ENCODE peak calls at places on chromosome 4, in four cellular contexts. A is H9, W is IMR-90, M is H1. T is an unnamed sample.

GRCh38 chr4:110344165-110344564 is 131.8 kb upstream of the ENPEP start:
- DNase-seq in W (no peak), M (no peak), A (no peak), T (peak)

GRCh38 chr4:150782921-150783320 is 201.0 kb downstream of the MAB21L2 start:
- DNase-seq in A (no peak), M (no peak), W (peak), T (peak)

GRCh38 chr4:72975488-72975784 is 94.1 kb downstream of the COX18 start:
- DNase-seq in A (no peak), M (no peak), W (peak), T (no peak)

GRCh38 chr4:22488136-22488535 is 27.7 kb downstream of the ADGRA3 start:
- DNase-seq in W (no peak), M (no peak), A (no peak), T (no peak)

GRCh38 chr4:52822583-52823477 is 39.3 kb upstream of the RASL11B start:
- DNase-seq in W (peak), M (no peak), A (no peak), T (no peak)

GRCh38 chr4:99853190-99853589 is 36.6 kb downstream of the DAPP1 start:
- DNase-seq in A (no peak), W (no peak), M (no peak), T (no peak)

GRCh38 chr4:11543710-11544109 is 115.0 kb upstream of the HS3ST1 start:
- DNase-seq in A (no peak), W (peak), M (no peak), T (no peak)

GRCh38 chr4:25234390-25235367 is 846 bp downstream of the PI4K2B start:
- DNase-seq in W (peak), M (no peak), A (peak), T (peak)

GRCh38 chr4:156038772-156039171 is 85.1 kb upstream of the CTSO start:
- DNase-seq in A (no peak), M (no peak), W (no peak), T (no peak)

GRCh38 chr4:188138227-188138626 is 1.0 kb upstream of the TRIML1 start:
- DNase-seq in M (no peak), A (no peak), W (no peak), T (no peak)

GRCh38 chr4:158170691-158171455 is 2.0 kb downstream of the GASK1B start:
- DNase-seq in W (peak), M (no peak), A (peak), T (peak)

GRCh38 chr4:152663203-152664066 is 16.4 kb downstream of the TMEM154 start:
- DNase-seq in A (no peak), M (no peak), W (no peak), T (no peak)

GRCh38 chr4:115090483-115091075 is 22.8 kb downstream of the NDST4 start:
- DNase-seq in A (no peak), W (peak), M (no peak), T (peak)

GRCh38 chr4:90142091-90142490 is 14.9 kb downstream of the CCSER1 start:
- DNase-seq in A (no peak), M (no peak), W (no peak), T (no peak)

GRCh38 chr4:129583868-129584267 is 487.9 kb downstream of the C4orf33 start:
- DNase-seq in W (no peak), M (no peak), A (no peak), T (peak)

GRCh38 chr4:10298681-10299080 is 158.5 kb downstream of the ZNF518B start:
- DNase-seq in M (no peak), A (no peak), W (no peak), T (no peak)

GRCh38 chr4:186762865-186763264 is 39.2 kb upstream of the FAT1 start:
- DNase-seq in W (no peak), A (no peak), M (no peak), T (no peak)

GRCh38 chr4:13455411-13455810 is 28.7 kb downstream of the RAB28 start:
- DNase-seq in A (no peak), M (no peak), W (peak), T (peak)

GRCh38 chr4:81482344-81482743 is 10.6 kb upstream of the RASGEF1B start:
- DNase-seq in M (no peak), A (no peak), W (no peak), T (no peak)

GRCh38 chr4:172997851-172998250 is 170.8 kb upstream of the GALNT7 start:
- DNase-seq in A (no peak), W (peak), M (no peak), T (no peak)

GRCh38 chr4:66023061-66023460 is 352.8 kb upstream of the EPHA5 start:
- DNase-seq in A (no peak), M (no peak), W (no peak), T (no peak)

GRCh38 chr4:56286763-56287162 is 100.5 kb downstream of the AASDH start:
- DNase-seq in W (no peak), M (no peak), A (no peak), T (peak)

GRCh38 chr4:111268769-111269414 is 646.0 kb upstream of the PITX2 start:
- DNase-seq in A (no peak), M (no peak), W (peak), T (no peak)

DNA sequence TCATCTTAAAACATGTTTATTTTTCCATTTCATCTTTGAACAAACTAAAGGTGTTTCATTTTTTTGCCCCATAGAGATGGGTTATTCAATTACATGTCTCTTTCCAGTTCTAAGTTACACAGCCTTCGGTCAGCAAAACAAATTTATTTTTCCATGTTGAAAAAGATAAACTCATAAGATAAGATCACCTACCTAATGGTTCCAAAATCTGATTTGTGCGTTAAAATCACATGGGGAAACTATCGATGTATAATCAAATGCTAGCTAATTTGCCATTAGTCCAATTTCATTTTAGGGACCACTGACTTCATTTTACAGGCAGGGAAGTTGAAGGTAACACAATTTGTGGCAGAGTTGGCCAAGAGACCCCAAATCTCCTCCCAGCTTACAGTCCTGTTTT is 67.2 kb upstream of the ACSL1 start:
- DNase-seq in M (no peak), A (no peak), W (no peak), T (no peak)
- H3K56ac ChIP-seq in M (no peak), A (no peak), W (no peak), T (no peak)

DNA sequence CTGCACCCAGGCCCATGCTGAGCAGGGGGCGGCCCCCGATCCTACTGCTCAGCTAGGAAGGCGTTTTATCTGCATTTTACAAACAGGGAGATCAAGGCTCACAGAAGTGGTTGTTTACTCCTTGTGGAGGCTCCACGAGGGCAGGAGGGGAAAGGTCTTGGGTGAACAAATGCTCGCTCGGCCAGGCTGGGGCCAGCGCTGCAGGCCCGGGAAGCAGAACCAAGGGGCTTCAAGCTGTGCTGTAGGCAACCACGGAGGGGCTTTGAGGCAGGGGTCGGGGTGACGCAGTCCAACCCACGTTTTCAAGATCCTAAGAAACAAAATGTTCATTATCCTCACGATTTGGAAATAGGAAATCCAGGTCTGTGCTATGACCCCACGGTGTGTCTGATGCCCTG is 125.8 kb downstream of the HMX1 start:
- DNase-seq in A (peak), M (no peak), W (no peak), T (no peak)
- H3K56ac ChIP-seq in A (no peak), M (no peak), W (no peak), T (no peak)

DNA sequence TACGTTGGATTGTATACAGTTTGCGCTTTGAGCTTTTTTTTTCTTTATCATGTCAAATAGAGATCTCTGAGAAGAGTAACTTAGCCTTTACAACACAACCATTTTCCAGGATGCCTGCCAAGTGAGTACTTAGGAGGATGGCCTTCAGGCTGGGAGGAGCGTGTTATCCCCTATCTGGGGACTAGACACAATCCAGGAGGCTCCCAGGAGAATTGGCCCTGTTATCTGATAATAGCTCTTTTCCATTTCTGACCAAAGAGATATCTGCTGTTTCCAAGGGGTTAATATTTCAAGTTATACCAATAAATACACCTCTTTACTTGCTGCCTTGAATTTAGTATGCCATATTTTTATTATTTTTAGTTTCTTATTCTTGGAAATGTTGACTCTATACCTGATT is 169.5 kb upstream of the SMARCAD1 start:
- DNase-seq in W (no peak), M (no peak), A (no peak), T (peak)
- H3K56ac ChIP-seq in W (no peak), M (no peak), A (no peak), T (no peak)

GRCh38 chr4:7145291-7145934 is 46.9 kb upstream of the SORCS2 start:
- DNase-seq in W (no peak), M (no peak), A (no peak), T (no peak)
- H3K56ac ChIP-seq in W (no peak), M (no peak), A (no peak), T (no peak)

DNA sequence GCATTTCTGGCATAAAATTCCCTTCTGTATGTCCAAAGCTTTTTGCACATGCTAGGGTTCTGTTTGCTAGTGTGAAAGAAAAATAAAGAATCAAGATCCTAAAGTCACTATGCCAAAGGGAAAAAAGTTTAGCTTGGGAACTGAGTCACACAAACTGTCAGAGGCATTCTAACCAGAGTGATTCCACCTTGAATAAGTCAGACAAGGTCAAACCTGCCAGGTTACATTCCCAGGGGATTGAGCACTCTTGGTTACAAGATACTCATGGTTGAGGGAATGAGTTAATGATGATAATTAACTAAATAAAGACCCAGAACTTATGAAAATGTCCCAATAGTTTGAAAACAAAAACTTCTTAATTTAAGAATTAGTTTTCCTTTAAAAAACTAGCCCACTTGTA is 13.7 kb upstream of the UGT2B17 start:
- DNase-seq in M (no peak), W (no peak), A (no peak), T (peak)
- H3K56ac ChIP-seq in M (no peak), W (no peak), A (no peak), T (no peak)

GRCh38 chr4:41014158-41014557 is 200.2 kb downstream of the APBB2 start:
- DNase-seq in A (no peak), M (no peak), W (no peak), T (no peak)
- H3K56ac ChIP-seq in A (no peak), M (no peak), W (no peak), T (no peak)

DNA sequence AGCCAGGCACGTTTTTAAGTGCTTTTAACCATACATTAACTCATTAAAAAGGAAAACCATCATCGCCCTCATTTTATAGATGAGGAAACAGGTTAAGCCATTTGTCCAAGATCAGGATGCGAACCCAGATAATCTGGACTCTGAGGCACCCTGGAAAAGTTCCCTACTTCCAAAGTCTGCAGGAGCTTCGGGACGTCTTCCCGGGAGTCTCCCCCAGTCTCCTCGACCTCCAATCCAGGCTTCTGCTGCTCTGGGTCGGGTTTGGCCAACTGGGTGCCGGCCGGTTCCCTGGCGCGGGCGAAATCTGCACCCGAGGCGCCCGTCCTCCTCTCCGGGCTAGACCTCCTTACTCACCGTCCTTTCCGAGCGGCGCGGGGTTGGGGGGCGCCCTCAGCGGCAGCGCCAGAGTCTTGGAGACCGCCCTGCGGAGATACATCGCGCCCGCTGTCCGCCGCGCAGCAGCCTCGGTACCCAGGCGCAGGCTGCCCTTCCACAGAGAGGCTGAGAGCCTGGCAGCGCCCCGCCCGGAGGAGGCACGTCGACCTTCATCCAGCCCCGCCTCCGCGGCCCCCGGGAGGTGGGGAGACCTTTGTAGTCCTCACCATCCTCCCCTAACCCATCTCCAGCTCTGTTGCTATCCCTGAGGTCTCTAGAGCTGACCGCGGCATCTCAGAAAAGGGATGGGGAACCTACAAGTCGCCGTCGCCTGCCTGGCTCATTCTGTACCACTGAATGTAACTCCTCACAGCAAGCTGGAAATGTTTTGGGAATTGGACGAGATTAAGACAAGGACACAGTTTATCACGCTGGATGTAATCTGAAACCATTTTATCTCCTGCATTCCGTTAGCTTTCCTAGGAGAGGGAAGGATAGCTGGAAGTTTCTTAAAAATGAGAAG is at the start of gene MGARP:
- DNase-seq in A (peak), W (peak), M (peak), T (peak)
- H3K56ac ChIP-seq in A (no peak), W (peak), M (no peak), T (peak)

GRCh38 chr4:89100853-89101252 is 10.5 kb upstream of the TIGD2 start:
- DNase-seq in W (no peak), M (no peak), A (no peak), T (no peak)
- H3K56ac ChIP-seq in W (no peak), M (no peak), A (no peak), T (no peak)

DNA sequence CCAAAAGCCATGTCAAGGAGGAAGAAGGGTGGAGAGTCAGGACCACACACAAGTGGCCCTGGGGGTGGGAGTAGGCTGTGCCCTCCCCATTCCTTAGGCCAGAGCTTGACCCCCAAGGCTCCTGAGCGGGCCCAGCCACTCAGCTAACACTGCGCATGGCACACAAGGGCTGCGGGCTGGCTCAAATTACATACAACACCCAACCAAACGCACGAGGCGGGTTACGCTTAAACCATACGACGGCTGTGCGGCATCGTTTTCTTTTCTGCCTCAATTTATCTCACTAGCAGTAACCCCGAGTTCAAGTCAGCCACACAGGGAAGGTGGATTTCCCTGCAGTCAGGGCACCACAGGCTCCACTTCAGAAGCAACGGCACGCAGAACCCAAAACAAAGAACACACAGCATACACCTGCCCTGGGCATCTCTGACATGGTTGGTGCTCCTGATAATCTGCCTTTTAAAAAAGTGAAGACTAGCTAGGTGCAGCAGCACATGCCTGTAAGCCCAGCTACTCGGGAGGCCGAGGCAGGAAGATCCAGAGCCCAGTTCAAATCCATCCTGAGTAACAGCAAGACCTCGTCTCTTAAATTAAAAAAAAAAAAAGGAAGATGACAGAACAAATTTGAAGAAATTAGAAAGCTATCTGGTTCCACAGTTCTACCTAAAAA is 2.9 kb downstream of the GAK start:
- DNase-seq in W (no peak), M (no peak), A (no peak), T (no peak)
- H3K56ac ChIP-seq in W (no peak), M (no peak), A (no peak), T (no peak)

T was measured in mesendoderm.